ENCODE peak calls at places on chromosomes 7 and 10, in five cellular contexts. One of them, this sample, is unnamed.

GRCh38 chr7:418636-419280 is 100.9 kb downstream of the PDGFA start:
- DNase-seq in dorsolateral prefrontal cortex: no peak
- DNase-seq in ovary: no peak
- DNase-seq in substantia nigra: no peak
- DNase-seq in GM03348: no peak
- DNase-seq in this sample: peak

GRCh38 chr7:156753630-156754029 is 113.1 kb downstream of the RNF32 start:
- DNase-seq in dorsolateral prefrontal cortex: no peak
- DNase-seq in GM03348: no peak
- DNase-seq in substantia nigra: no peak
- DNase-seq in ovary: no peak
- DNase-seq in this sample: no peak

GRCh38 chr7:32658034-32658944 is 163.0 kb downstream of the AVL9 start:
- DNase-seq in GM03348: no peak
- DNase-seq in dorsolateral prefrontal cortex: no peak
- DNase-seq in ovary: no peak
- DNase-seq in substantia nigra: no peak
- DNase-seq in this sample: no peak

GRCh38 chr7:69211739-69212138 is 386.5 kb upstream of the AUTS2 start:
- DNase-seq in GM03348: no peak
- DNase-seq in dorsolateral prefrontal cortex: no peak
- DNase-seq in ovary: no peak
- DNase-seq in substantia nigra: no peak
- DNase-seq in this sample: no peak

GRCh38 chr10:46549171-46550075 is 7.0 kb downstream of the GPRIN2 start:
- DNase-seq in substantia nigra: no peak
- DNase-seq in dorsolateral prefrontal cortex: peak
- DNase-seq in GM03348: no peak
- DNase-seq in ovary: no peak
- DNase-seq in this sample: no peak

GRCh38 chr7:36058020-36058592 is 94.9 kb upstream of the EEPD1 start:
- DNase-seq in substantia nigra: no peak
- DNase-seq in GM03348: no peak
- DNase-seq in dorsolateral prefrontal cortex: no peak
- DNase-seq in ovary: no peak
- DNase-seq in this sample: no peak

GRCh38 chr10:50375051-50375452 is 123.7 kb upstream of the ASAH2 start:
- DNase-seq in substantia nigra: no peak
- DNase-seq in GM03348: no peak
- DNase-seq in dorsolateral prefrontal cortex: no peak
- DNase-seq in ovary: no peak
- DNase-seq in this sample: no peak

GRCh38 chr10:66882271-66882670 is 43.6 kb upstream of the LRRTM3 start:
- DNase-seq in dorsolateral prefrontal cortex: no peak
- DNase-seq in ovary: no peak
- DNase-seq in GM03348: no peak
- DNase-seq in substantia nigra: no peak
- DNase-seq in this sample: no peak

GRCh38 chr7:34457329-34457728 is 200.7 kb upstream of the NPSR1 start:
- DNase-seq in substantia nigra: no peak
- DNase-seq in ovary: no peak
- DNase-seq in dorsolateral prefrontal cortex: no peak
- DNase-seq in GM03348: no peak
- DNase-seq in this sample: no peak

GRCh38 chr7:73544678-73545077 is 12.8 kb downstream of the BCL7B start:
- DNase-seq in ovary: no peak
- DNase-seq in dorsolateral prefrontal cortex: no peak
- DNase-seq in GM03348: no peak
- DNase-seq in substantia nigra: no peak
- DNase-seq in this sample: no peak

GRCh38 chr10:11863353-11864105 is 40.4 kb downstream of the PROSER2 start:
- DNase-seq in GM03348: no peak
- DNase-seq in ovary: no peak
- DNase-seq in substantia nigra: no peak
- DNase-seq in dorsolateral prefrontal cortex: no peak
- DNase-seq in this sample: no peak

GRCh38 chr7:103010220-103010607 is 64.4 kb downstream of the FBXL13 start:
- DNase-seq in dorsolateral prefrontal cortex: no peak
- DNase-seq in substantia nigra: no peak
- DNase-seq in GM03348: no peak
- DNase-seq in ovary: no peak
- DNase-seq in this sample: no peak

GRCh38 chr10:29807407-29807806 is 172.6 kb upstream of the SVIL start:
- DNase-seq in substantia nigra: no peak
- DNase-seq in GM03348: peak
- DNase-seq in dorsolateral prefrontal cortex: no peak
- DNase-seq in ovary: no peak
- DNase-seq in this sample: no peak

GRCh38 chr10:51445587-51445986 is 253.8 kb downstream of the CSTF2T start:
- DNase-seq in dorsolateral prefrontal cortex: no peak
- DNase-seq in GM03348: no peak
- DNase-seq in ovary: no peak
- DNase-seq in substantia nigra: no peak
- DNase-seq in this sample: no peak

GRCh38 chr10:111076191-111076681 is 593 bp upstream of the ADRA2A start:
- DNase-seq in substantia nigra: peak
- DNase-seq in dorsolateral prefrontal cortex: peak
- DNase-seq in ovary: peak
- DNase-seq in GM03348: peak
- DNase-seq in this sample: no peak

GRCh38 chr7:100568936-100569844 is 4.5 kb downstream of the SAP25 start:
- DNase-seq in substantia nigra: peak
- DNase-seq in GM03348: peak
- DNase-seq in dorsolateral prefrontal cortex: no peak
- DNase-seq in ovary: peak
- DNase-seq in this sample: peak